ENCODE peak calls at places on chromosomes 7 and 10, in eight cellular contexts. E, H, L, N, F, X, W and A are unnamed samples.

GRCh38 chr10:133094286-133094685 is 6.6 kb downstream of the ADGRA1 start:
- DNase-seq in E (no peak), H (no peak), L (no peak), N (no peak), F (no peak), X (no peak), W (no peak), A (no peak)

GRCh38 chr7:40232242-40232929 is 97.6 kb downstream of the SUGCT start:
- DNase-seq in E (no peak), H (no peak), L (peak), N (peak), F (peak), X (peak), W (no peak), A (no peak)

GRCh38 chr10:76311752-76312699 is 880.6 kb downstream of the LRMDA start:
- DNase-seq in E (peak), H (no peak), L (no peak), N (peak), F (no peak), X (no peak), W (no peak), A (no peak)

GRCh38 chr7:35908305-35909223 is 107.7 kb downstream of the SEPTIN7 start:
- DNase-seq in E (no peak), H (peak), L (no peak), N (no peak), F (no peak), X (no peak), W (no peak), A (peak)

GRCh38 chr10:102714621-102715455 is at the start of gene SFXN2:
- DNase-seq in E (peak), H (no peak), L (no peak), N (no peak), F (no peak), X (no peak), W (no peak), A (no peak)

GRCh38 chr10:102342958-102343357 is 52.5 kb upstream of the NFKB2 start:
- DNase-seq in E (no peak), H (no peak), L (no peak), N (peak), F (peak), X (no peak), W (no peak), A (no peak)

GRCh38 chr10:94608530-94608929 is 62.9 kb downstream of the HELLS start:
- DNase-seq in E (no peak), H (no peak), L (no peak), N (no peak), F (no peak), X (no peak), W (no peak), A (no peak)

GRCh38 chr7:140059288-140060242 is 3.2 kb downstream of the PARP12 start:
- DNase-seq in E (no peak), H (no peak), L (peak), N (peak), F (peak), X (peak), W (no peak), A (no peak)

GRCh38 chr10:44466236-44466635 is 81.3 kb upstream of the CXCL12 start:
- DNase-seq in E (no peak), H (no peak), L (no peak), N (no peak), F (peak), X (no peak), W (no peak), A (no peak)

GRCh38 chr7:106659369-106659962 is 1.5 kb downstream of the CCDC71L start:
- DNase-seq in E (no peak), H (no peak), L (no peak), N (no peak), F (peak), X (no peak), W (no peak), A (no peak)

GRCh38 chr7:112481833-112482669 is 1.3 kb downstream of the LSMEM1 start:
- DNase-seq in E (no peak), H (peak), L (peak), N (peak), F (peak), X (peak), W (no peak), A (no peak)

GRCh38 chr7:44277851-44278250 is 47.5 kb downstream of the CAMK2B start:
- DNase-seq in E (no peak), H (peak), L (no peak), N (no peak), F (peak), X (no peak), W (no peak), A (no peak)

GRCh38 chr10:75984067-75984466 is 552.6 kb downstream of the LRMDA start:
- DNase-seq in E (no peak), H (no peak), L (no peak), N (no peak), F (no peak), X (no peak), W (no peak), A (no peak)

GRCh38 chr7:136072447-136072846 is 95.3 kb upstream of the MTPN start:
- DNase-seq in E (no peak), H (no peak), L (no peak), N (no peak), F (no peak), X (no peak), W (no peak), A (no peak)

GRCh38 chr7:142024547-142024946 is 28.9 kb downstream of the MGAM start:
- DNase-seq in E (no peak), H (no peak), L (no peak), N (no peak), F (peak), X (no peak), W (no peak), A (no peak)

GRCh38 chr10:63671317-63671937 is 150.2 kb downstream of the REEP3 start:
- DNase-seq in E (no peak), H (no peak), L (no peak), N (no peak), F (peak), X (no peak), W (no peak), A (no peak)

GRCh38 chr10:102652170-102652926 is 8.1 kb downstream of the TRIM8 start:
- DNase-seq in E (no peak), H (no peak), L (no peak), N (no peak), F (no peak), X (no peak), W (peak), A (no peak)